ENCODE peak calls at places on chromosome 13, in five cellular contexts. One of them, this sample, is unnamed.

GRCh38 chr13:35703061-35703460 is 226.6 kb upstream of the MAB21L1 start:
- DNase-seq in body of pancreas: no peak
- DNase-seq in NB4: no peak
- DNase-seq in cardiac muscle cell: no peak
- DNase-seq in mesothelial cell of epicardium: no peak
- DNase-seq in this sample: no peak

GRCh38 chr13:51246005-51246404 is 23.8 kb downstream of the FAM124A start:
- DNase-seq in cardiac muscle cell: no peak
- DNase-seq in body of pancreas: no peak
- DNase-seq in mesothelial cell of epicardium: no peak
- DNase-seq in NB4: no peak
- DNase-seq in this sample: no peak

GRCh38 chr13:83088858-83089257 is 793.4 kb downstream of the SLITRK1 start:
- DNase-seq in NB4: no peak
- DNase-seq in body of pancreas: no peak
- DNase-seq in cardiac muscle cell: no peak
- DNase-seq in mesothelial cell of epicardium: no peak
- DNase-seq in this sample: no peak

GRCh38 chr13:65472336-65472735 is 1757.8 kb downstream of the PCDH9 start:
- DNase-seq in body of pancreas: no peak
- DNase-seq in mesothelial cell of epicardium: no peak
- DNase-seq in cardiac muscle cell: peak
- DNase-seq in NB4: no peak
- DNase-seq in this sample: no peak

GRCh38 chr13:91627952-91628739 is 229.7 kb downstream of the GPC5 start:
- DNase-seq in NB4: no peak
- DNase-seq in cardiac muscle cell: no peak
- DNase-seq in body of pancreas: no peak
- DNase-seq in mesothelial cell of epicardium: no peak
- DNase-seq in this sample: no peak

GRCh38 chr13:41271456-41272285 is 8.3 kb upstream of the MTRF1 start:
- DNase-seq in cardiac muscle cell: no peak
- DNase-seq in body of pancreas: no peak
- DNase-seq in NB4: no peak
- DNase-seq in mesothelial cell of epicardium: no peak
- DNase-seq in this sample: no peak

GRCh38 chr13:100665403-100665802 is 9.2 kb downstream of the TMTC4 start:
- DNase-seq in NB4: no peak
- DNase-seq in body of pancreas: no peak
- DNase-seq in mesothelial cell of epicardium: no peak
- DNase-seq in cardiac muscle cell: no peak
- DNase-seq in this sample: no peak

GRCh38 chr13:80033286-80033685 is 307.6 kb downstream of the SPRY2 start:
- DNase-seq in body of pancreas: no peak
- DNase-seq in NB4: no peak
- DNase-seq in cardiac muscle cell: no peak
- DNase-seq in mesothelial cell of epicardium: no peak
- DNase-seq in this sample: no peak

GRCh38 chr13:31346891-31347290 is 147.1 kb downstream of the B3GLCT start:
- DNase-seq in body of pancreas: no peak
- DNase-seq in cardiac muscle cell: no peak
- DNase-seq in mesothelial cell of epicardium: no peak
- DNase-seq in NB4: no peak
- DNase-seq in this sample: no peak

GRCh38 chr13:50392977-50393376 is 377.7 kb downstream of the KCNRG start:
- DNase-seq in mesothelial cell of epicardium: no peak
- DNase-seq in NB4: no peak
- DNase-seq in cardiac muscle cell: no peak
- DNase-seq in body of pancreas: no peak
- DNase-seq in this sample: no peak

DNA sequence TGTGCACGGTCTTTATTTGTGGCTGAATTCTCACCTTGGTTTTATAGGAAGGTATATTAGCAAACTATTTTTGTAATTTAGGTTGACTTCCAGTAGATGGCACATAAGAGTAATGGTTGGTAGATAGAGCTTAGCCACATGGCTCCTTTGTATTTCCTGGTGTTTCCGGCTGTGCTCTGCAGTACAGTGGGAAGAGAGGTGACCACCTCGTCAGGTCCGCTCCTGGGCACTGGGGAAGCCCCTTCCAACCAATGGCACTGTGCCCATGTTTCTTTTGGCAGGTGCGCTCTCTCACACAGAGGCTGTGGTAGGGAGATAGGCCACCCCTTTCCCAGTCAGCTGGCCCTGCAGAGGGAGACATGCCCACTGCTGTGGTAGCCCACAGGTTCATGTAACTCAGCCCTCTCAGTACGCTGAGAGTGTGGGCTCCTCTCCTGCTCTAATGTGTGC is 74.3 kb upstream of the ATP12A start:
- DNase-seq in mesothelial cell of epicardium: no peak
- DNase-seq in NB4: peak
- DNase-seq in body of pancreas: peak
- DNase-seq in cardiac muscle cell: peak
- DNase-seq in this sample: no peak
- TF ChIP-seq CTCF in mesothelial cell of epicardium: no peak
- TF ChIP-seq CTCF in NB4: peak
- TF ChIP-seq CTCF in body of pancreas: peak
- TF ChIP-seq CTCF in cardiac muscle cell: peak
- TF ChIP-seq CTCF in this sample: no peak

GRCh38 chr13:53206455-53206854 is 177.8 kb downstream of the OLFM4 start:
- DNase-seq in mesothelial cell of epicardium: no peak
- DNase-seq in NB4: peak
- DNase-seq in body of pancreas: no peak
- DNase-seq in cardiac muscle cell: no peak
- DNase-seq in this sample: no peak
- TF ChIP-seq CTCF in mesothelial cell of epicardium: peak
- TF ChIP-seq CTCF in NB4: no peak
- TF ChIP-seq CTCF in body of pancreas: peak
- TF ChIP-seq CTCF in cardiac muscle cell: peak
- TF ChIP-seq CTCF in this sample: no peak

GRCh38 chr13:28494861-28495585 is at the start of gene FLT1:
- DNase-seq in mesothelial cell of epicardium: peak
- DNase-seq in NB4: peak
- DNase-seq in cardiac muscle cell: peak
- DNase-seq in body of pancreas: peak
- DNase-seq in this sample: peak
- TF ChIP-seq CTCF in mesothelial cell of epicardium: no peak
- TF ChIP-seq CTCF in NB4: no peak
- TF ChIP-seq CTCF in cardiac muscle cell: no peak
- TF ChIP-seq CTCF in body of pancreas: no peak
- TF ChIP-seq CTCF in this sample: no peak

DNA sequence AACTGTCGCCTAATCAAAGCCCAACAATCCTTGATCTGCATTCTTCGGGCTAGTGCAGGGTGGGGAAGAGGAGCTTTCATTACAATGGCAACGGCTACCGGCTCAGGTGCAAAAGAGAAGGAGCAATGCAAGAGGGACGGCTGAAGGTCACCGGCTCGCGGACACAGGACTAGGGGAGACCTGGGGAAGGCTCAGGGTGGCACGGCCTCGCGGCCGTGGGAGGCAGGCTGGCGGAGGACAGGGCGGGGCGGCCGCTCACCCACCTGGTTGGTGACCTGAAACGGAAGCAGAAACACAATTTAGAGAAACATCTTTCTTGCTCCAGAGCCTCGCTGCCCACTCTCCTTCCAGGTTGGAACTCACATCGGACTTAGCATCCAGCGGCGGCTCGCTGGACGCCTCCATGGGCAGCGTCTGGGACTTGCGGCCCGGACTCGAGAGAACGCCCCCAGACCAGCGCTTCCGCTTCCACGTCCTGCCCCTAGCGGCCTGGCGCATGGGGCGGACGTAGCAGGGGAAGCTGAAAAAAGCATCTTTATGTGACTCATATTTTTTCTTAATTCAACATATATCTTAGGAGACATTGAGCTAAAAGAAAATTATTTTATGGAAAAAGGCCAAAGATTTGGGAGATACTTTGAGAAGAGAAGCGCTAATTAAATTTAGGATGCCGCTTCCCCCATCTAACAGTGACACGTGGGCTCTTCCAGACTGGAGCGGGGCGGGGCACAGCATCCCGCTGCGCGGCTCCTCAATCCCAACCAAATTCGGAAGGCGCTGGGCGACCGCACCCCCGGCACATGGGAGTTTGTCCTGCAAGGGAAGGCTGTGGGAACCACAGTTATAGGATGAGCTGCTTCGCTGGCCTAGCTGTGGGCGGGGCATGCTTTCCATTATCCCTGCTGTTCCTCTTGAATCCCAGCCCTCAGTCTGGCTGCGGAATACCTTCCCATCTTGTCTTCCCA is at the start of gene COMMD6:
- DNase-seq in NB4: peak
- DNase-seq in mesothelial cell of epicardium: peak
- DNase-seq in cardiac muscle cell: peak
- DNase-seq in body of pancreas: peak
- DNase-seq in this sample: peak
- TF ChIP-seq CTCF in NB4: peak
- TF ChIP-seq CTCF in mesothelial cell of epicardium: peak
- TF ChIP-seq CTCF in cardiac muscle cell: no peak
- TF ChIP-seq CTCF in body of pancreas: peak
- TF ChIP-seq CTCF in this sample: no peak